ENCODE peak calls at places on chromosomes 16 and 17, in nine cellular contexts. I is colonic mucosa, U is psoas muscle, K is fibroblast of villous mesenchyme, S is endothelial cell, N is heart right ventricle, Z is tibial nerve, G is PC-9, W is GM06990. L is an unnamed sample.

GRCh38 chr16:88747588-88748301 is 37.3 kb downstream of the PIEZO1 start:
- DNase-seq in N (no peak), G (peak), I (peak), K (no peak), W (peak), S (no peak), Z (no peak), U (no peak), L (peak)

GRCh38 chr16:77995843-77996455 is 26.4 kb upstream of the CLEC3A start:
- DNase-seq in I (no peak), G (no peak), K (no peak), S (no peak), U (no peak), N (no peak), W (no peak), Z (no peak), L (no peak)

GRCh38 chr16:86033971-86034370 is 135.0 kb downstream of the IRF8 start:
- DNase-seq in U (no peak), N (no peak), S (no peak), G (no peak), W (no peak), I (no peak), Z (no peak), K (no peak), L (no peak)

GRCh38 chr16:89586853-89587252 is 11.3 kb downstream of the CPNE7 start:
- DNase-seq in U (no peak), K (peak), N (no peak), G (no peak), I (no peak), Z (no peak), S (no peak), W (no peak), L (no peak)

GRCh38 chr16:1055557-1055924 is 17.0 kb upstream of the SSTR5 start:
- DNase-seq in I (no peak), G (no peak), S (no peak), K (no peak), N (no peak), U (no peak), W (no peak), Z (no peak), L (no peak)

GRCh38 chr16:6573577-6573976 is 759.1 kb upstream of the RBFOX1 start:
- DNase-seq in S (peak), I (peak), Z (no peak), K (no peak), G (peak), N (no peak), U (no peak), W (no peak), L (no peak)

GRCh38 chr16:30533748-30534367 is 800 bp downstream of the ZNF747 start:
- DNase-seq in S (no peak), G (no peak), K (no peak), Z (no peak), I (peak), U (no peak), W (peak), N (no peak), L (no peak)

GRCh38 chr16:22670551-22670970 is 143.4 kb upstream of the HS3ST2 start:
- DNase-seq in Z (no peak), S (peak), U (no peak), K (no peak), W (peak), I (no peak), G (no peak), N (no peak), L (peak)

GRCh38 chr17:57988301-57989010 is 402 bp upstream of the VEZF1 start:
- DNase-seq in N (peak), G (peak), U (peak), I (peak), W (peak), Z (peak), K (peak), S (no peak), L (peak)

DNA sequence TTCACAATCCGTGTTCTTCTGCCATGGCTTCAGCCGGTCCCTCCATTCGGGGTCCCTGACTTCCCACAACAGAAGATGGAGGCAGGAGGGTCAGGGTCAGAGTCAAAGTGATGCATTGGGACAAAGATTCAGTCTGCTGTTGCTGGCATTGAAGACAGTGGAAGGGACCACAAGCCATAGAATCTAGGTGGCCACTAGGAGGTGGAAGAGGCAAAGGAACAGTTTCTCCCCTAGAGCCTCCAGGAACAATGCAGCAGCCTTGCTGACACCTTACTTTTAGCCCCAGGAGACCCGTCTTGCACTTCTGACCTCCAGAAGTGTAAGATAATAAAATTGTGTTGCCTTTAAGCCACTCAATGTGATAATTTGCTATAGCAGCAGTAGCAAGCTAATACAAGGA is 55.9 kb downstream of the MFSD11 start:
- DNase-seq in W (no peak), G (peak), K (peak), I (no peak), S (peak), U (no peak), N (no peak), Z (no peak), L (peak)
- TF ChIP-seq CTCF in W (peak), G (peak), K (peak), I (no peak), S (no peak), U (no peak), N (no peak), Z (no peak), L (peak)

GRCh38 chr16:2720719-2721633 is 952 bp upstream of the PRSS27 start:
- DNase-seq in G (peak), W (peak), K (peak), U (peak), S (peak), I (peak), N (peak), Z (peak), L (peak)
- TF ChIP-seq CTCF in G (peak), W (no peak), K (peak), U (peak), S (peak), I (peak), N (peak), Z (peak), L (peak)

DNA sequence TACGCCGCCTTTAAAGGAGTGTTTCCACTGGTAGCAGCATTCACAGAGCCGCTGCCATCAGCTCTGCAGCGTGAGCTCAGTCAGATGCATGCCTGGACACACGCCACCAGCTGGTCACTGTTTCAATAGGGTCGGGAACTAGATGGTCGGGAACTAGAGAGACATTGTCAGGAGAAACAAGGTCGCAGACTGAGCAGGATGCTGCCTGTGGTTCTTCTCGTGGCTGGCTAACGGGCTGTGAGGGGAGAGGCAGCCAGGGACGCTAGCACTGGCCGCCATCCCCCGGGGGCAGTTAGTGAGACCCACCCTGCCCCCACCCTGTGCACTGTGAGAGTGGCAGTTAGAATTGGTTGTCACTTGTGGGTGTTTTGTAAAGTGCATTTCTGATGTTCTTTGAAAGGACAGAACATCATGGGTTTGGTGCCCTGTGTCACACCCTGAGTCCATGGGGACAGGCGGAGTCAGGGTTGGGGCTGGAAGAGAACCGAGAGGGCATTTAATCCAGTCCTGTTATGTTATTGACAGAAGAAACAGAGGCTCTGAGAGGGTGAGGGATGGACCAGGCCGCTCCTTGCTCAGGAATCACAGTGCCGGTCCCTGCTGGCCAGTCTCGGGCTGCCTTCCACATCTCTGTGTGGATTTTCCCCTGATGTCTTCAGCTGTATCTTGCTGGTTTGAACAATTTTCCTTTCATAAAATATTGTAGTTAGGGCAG is 86.4 kb downstream of the SPECC1 start:
- DNase-seq in I (no peak), Z (peak), K (peak), G (peak), U (peak), S (peak), W (no peak), N (peak), L (no peak)
- TF ChIP-seq CTCF in I (no peak), Z (peak), K (peak), G (no peak), U (peak), S (no peak), W (no peak), N (peak), L (no peak)

GRCh38 chr16:82454152-82454551 is 172.6 kb upstream of the CDH13 start:
- DNase-seq in S (no peak), K (no peak), Z (no peak), W (no peak), U (no peak), N (no peak), I (no peak), G (no peak), L (no peak)
- TF ChIP-seq CTCF in S (no peak), K (no peak), Z (no peak), W (no peak), U (no peak), N (no peak), I (no peak), G (no peak), L (no peak)

DNA sequence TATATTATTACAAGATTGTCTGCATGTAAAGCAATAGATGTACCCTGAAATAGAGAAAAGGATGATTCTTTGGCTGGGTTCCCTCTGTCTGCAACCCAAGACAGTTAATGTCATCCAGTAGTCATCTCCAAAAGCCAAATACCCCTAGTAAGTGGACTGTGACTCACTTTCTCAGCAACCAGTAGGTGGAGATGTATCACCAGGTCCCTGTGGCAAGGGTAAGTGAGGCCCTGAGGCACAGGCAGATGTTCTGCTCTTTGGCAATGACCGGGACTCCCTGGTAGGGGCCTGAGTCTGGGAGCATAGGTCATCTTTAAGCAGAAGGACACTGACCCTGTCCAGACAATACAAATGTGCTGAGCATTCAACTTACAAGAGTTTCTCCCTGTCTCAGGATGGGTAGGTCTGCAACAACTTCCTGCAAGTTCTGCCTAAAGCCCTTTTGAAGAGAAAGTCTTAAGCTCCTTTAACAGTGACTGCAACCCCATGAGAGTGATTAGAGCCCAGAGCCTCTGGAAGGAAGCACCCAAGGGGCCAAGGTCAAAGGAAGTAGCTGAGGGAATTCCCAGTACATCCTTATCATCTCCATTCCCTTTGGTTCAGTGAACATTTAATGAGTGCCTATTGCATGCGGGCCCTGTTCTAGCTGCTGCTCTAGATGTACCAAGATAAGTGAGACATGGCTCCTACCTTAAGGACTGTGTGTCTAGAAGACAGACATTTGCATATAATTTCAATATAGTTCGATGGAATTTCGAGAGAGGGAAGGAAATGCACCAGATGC is 31.9 kb downstream of the PMP22 start:
- DNase-seq in S (no peak), N (no peak), I (no peak), U (no peak), Z (no peak), K (peak), G (no peak), W (no peak), L (no peak)
- TF ChIP-seq CTCF in S (no peak), N (peak), I (no peak), U (peak), Z (peak), K (peak), G (peak), W (no peak), L (no peak)

GRCh38 chr17:67785122-67785477 is 40.2 kb upstream of the BPTF start:
- DNase-seq in G (no peak), K (no peak), U (no peak), N (no peak), Z (no peak), W (no peak), I (no peak), S (no peak), L (no peak)

GRCh38 chr17:67784364-67785121 is 40.8 kb upstream of the BPTF start:
- DNase-seq in G (no peak), U (no peak), I (no peak), Z (no peak), S (peak), N (peak), K (no peak), W (no peak), L (no peak)

GRCh38 chr17:67779098-67779672 is 46.1 kb upstream of the BPTF start:
- DNase-seq in U (peak), W (peak), I (peak), S (peak), Z (peak), G (peak), N (peak), K (peak), L (peak)
- TF ChIP-seq CTCF in U (no peak), W (peak), I (no peak), S (peak), Z (peak), G (peak), N (peak), K (peak), L (peak)